ENCODE peak calls at places on chromosome 6, in ten cellular contexts. M, V, O, B, Y, A, Q, K, X and H are unnamed samples.

GRCh38 chr6:127347188-127347587 is 3.8 kb upstream of the ECHDC1 start:
- DNase-seq in M (no peak), Q (no peak), Y (no peak), A (no peak), X (no peak), K (no peak), V (no peak), O (no peak), B (no peak), H (no peak)

GRCh38 chr6:42133926-42134325 is 8.5 kb downstream of the C6orf132 start:
- DNase-seq in Y (no peak), Q (no peak), K (no peak), M (no peak), O (no peak), V (no peak), B (no peak), A (no peak), X (no peak), H (no peak)

GRCh38 chr6:6851059-6851658 is 256.6 kb upstream of the RREB1 start:
- DNase-seq in Y (no peak), B (no peak), Q (no peak), M (peak; percentile 80), X (peak; percentile 60), V (no peak), K (peak; percentile 27), A (peak; percentile 63), O (no peak), H (peak; percentile 20)

GRCh38 chr6:34990971-34991560 is 102.0 kb downstream of the ANKS1A start:
- DNase-seq in X (no peak), K (no peak), O (no peak), Q (no peak), M (no peak), A (no peak), Y (no peak), B (no peak), V (no peak), H (no peak)

GRCh38 chr6:168908887-168909286 is 344.8 kb downstream of the THBS2 start:
- DNase-seq in V (no peak), K (no peak), B (no peak), M (no peak), X (no peak), Y (no peak), A (no peak), Q (no peak), O (no peak), H (no peak)

GRCh38 chr6:139841794-139842215 is 467.4 kb upstream of the CITED2 start:
- DNase-seq in X (no peak), K (no peak), V (no peak), Q (no peak), B (no peak), M (no peak), Y (no peak), O (no peak), A (no peak), H (no peak)

GRCh38 chr6:164628302-164628931 is 681.0 kb downstream of the C6orf118 start:
- DNase-seq in M (no peak), O (no peak), X (no peak), V (no peak), Q (no peak), B (no peak), A (no peak), Y (no peak), K (no peak), H (no peak)

GRCh38 chr6:68473433-68474210 is 161.5 kb upstream of the ADGRB3 start:
- DNase-seq in M (no peak), K (no peak), X (no peak), O (no peak), A (no peak), Q (no peak), B (no peak), Y (no peak), V (no peak), H (peak; percentile 6)

GRCh38 chr6:147331401-147331800 is 127.2 kb downstream of the STXBP5 start:
- DNase-seq in V (no peak), X (no peak), Y (no peak), O (no peak), B (no peak), A (no peak), K (no peak), M (no peak), Q (no peak), H (no peak)

GRCh38 chr6:56814802-56815201 is 140.1 kb upstream of the BEND6 start:
- DNase-seq in V (no peak), O (no peak), M (no peak), A (peak; percentile 30), Y (no peak), Q (no peak), K (no peak), X (no peak), B (no peak), H (no peak)

GRCh38 chr6:146347090-146347489 is 196.5 kb upstream of the RAB32 start:
- DNase-seq in K (no peak), O (no peak), V (no peak), M (no peak), B (no peak), A (no peak), Q (no peak), Y (no peak), X (no peak), H (no peak)